ENCODE peak calls at places on chromosomes 3 and 15, in seven cellular contexts. X is thoracic aorta, F is Panc1, O is heart left ventricle, T is right lobe of liver, Y is adrenal gland, M is upper lobe of right lung. I is an unnamed sample.
A peak's percentile ranks its signal among the peaks of the same experiment; 100 is the strongest.

GRCh38 chr3:152621006-152621868 is 213.7 kb upstream of the P2RY1 start:
- DNase-seq in O (no peak), Y (no peak), T (no peak), M (no peak), F (no peak), X (no peak), I (no peak)

GRCh38 chr15:77228831-77229230 is 157.9 kb upstream of the TSPAN3 start:
- DNase-seq in T (no peak), M (no peak), F (no peak), X (no peak), O (no peak), Y (no peak), I (no peak)

GRCh38 chr3:39288300-39288808 is 8.5 kb upstream of the CX3CR1 start:
- DNase-seq in F (peak; percentile 60), M (peak; percentile 84), T (peak; percentile 83), X (peak; percentile 15), O (peak; percentile 84), Y (peak; percentile 77), I (peak; percentile 26)

GRCh38 chr3:168794427-168794826 is 698.7 kb upstream of the GOLIM4 start:
- DNase-seq in T (no peak), X (no peak), O (no peak), Y (no peak), F (no peak), M (no peak), I (no peak)

GRCh38 chr15:83380026-83380425 is 67.1 kb upstream of the SH3GL3 start:
- DNase-seq in T (no peak), X (no peak), M (no peak), F (no peak), Y (no peak), O (no peak), I (no peak)

GRCh38 chr3:30456263-30456662 is 150.1 kb upstream of the TGFBR2 start:
- DNase-seq in X (no peak), F (no peak), M (no peak), T (no peak), Y (no peak), O (no peak), I (no peak)

GRCh38 chr15:43150171-43150929 is 17.0 kb downstream of the TMEM62 start:
- DNase-seq in X (no peak), O (no peak), F (no peak), T (no peak), M (no peak), Y (no peak), I (no peak)

GRCh38 chr15:49044761-49045571 is 1.3 kb downstream of the SECISBP2L start:
- DNase-seq in F (no peak), T (no peak), X (no peak), Y (no peak), O (no peak), M (no peak), I (no peak)

GRCh38 chr3:100682854-100683760 is 26.2 kb upstream of the TFG start:
- DNase-seq in Y (no peak), T (no peak), M (no peak), F (no peak), O (no peak), X (no peak), I (no peak)

GRCh38 chr3:16290007-16290826 is 25.2 kb downstream of the OXNAD1 start:
- DNase-seq in X (no peak), Y (peak; percentile 29), M (no peak), O (peak; percentile 37), T (no peak), F (peak; percentile 20), I (no peak)

DNA sequence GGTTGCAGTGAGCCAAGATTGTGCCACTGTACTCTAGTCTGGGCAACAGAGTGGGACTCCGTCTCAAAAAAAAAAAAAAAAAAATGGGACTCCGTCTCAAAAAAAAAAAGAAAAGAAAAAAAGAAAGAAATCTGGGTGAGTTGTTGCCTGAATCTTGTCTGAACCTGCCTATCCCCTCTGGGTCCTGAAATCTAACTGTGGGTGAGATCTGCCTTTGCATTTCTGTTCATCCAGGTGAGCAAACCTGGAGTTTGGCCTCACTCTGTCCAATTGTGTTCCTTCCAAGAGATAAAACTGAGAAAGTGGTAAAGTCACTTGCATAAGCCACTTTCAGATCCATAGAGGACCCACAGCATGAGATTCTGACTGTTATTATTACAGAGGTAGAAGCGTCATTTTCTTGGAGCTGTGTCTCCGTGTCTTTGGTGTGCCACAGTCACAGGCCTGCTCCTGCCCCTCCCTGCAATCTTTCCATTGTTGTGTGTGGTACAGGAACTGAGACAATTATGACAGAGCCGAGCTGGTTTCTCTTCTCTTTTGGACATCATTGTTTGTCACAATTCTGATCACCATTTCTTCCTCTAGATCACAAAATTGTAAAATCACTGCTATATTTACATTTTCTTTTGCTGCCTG is 235.9 kb downstream of the LPP start:
- DNase-seq in O (peak; percentile 64), F (no peak), X (no peak), T (no peak), Y (peak; percentile 46), M (no peak), I (peak; percentile 4)
- H3K4me1 ChIP-seq in O (peaks cover 40% of the 10 kb centered on the region), F (no peaks in the 10 kb centered on the region), X (peaks cover 99% of the 10 kb centered on the region), T (peaks cover 30% of the 10 kb centered on the region), Y (peaks cover 10% of the 10 kb centered on the region), M (peaks cover 30% of the 10 kb centered on the region), I (peaks cover 16% of the 10 kb centered on the region)

GRCh38 chr15:57223887-57224286 is 152.4 kb upstream of the CGNL1 start:
- DNase-seq in X (no peak), Y (no peak), O (no peak), F (no peak), M (no peak), T (no peak), I (no peak)

GRCh38 chr15:57224664-57225063 is 151.6 kb upstream of the CGNL1 start:
- DNase-seq in F (no peak), M (no peak), X (no peak), O (no peak), Y (no peak), T (no peak), I (no peak)

GRCh38 chr15:57223345-57223744 is 153.0 kb upstream of the CGNL1 start:
- DNase-seq in T (no peak), O (no peak), F (no peak), Y (no peak), X (no peak), M (no peak), I (no peak)

GRCh38 chr15:57227899-57228298 is 148.4 kb upstream of the CGNL1 start:
- DNase-seq in Y (no peak), X (no peak), F (no peak), O (no peak), T (no peak), M (no peak), I (no peak)

GRCh38 chr15:57227181-57227580 is 149.1 kb upstream of the CGNL1 start:
- DNase-seq in F (no peak), Y (no peak), M (no peak), T (no peak), X (no peak), O (no peak), I (no peak)
- H3K4me1 ChIP-seq in F (no peaks in the 10 kb centered on the region), Y (no peaks in the 10 kb centered on the region), M (no peaks in the 10 kb centered on the region), T (no peaks in the 10 kb centered on the region), X (peaks cover 8% of the 10 kb centered on the region), O (peaks cover 8% of the 10 kb centered on the region), I (no peaks in the 10 kb centered on the region)

DNA sequence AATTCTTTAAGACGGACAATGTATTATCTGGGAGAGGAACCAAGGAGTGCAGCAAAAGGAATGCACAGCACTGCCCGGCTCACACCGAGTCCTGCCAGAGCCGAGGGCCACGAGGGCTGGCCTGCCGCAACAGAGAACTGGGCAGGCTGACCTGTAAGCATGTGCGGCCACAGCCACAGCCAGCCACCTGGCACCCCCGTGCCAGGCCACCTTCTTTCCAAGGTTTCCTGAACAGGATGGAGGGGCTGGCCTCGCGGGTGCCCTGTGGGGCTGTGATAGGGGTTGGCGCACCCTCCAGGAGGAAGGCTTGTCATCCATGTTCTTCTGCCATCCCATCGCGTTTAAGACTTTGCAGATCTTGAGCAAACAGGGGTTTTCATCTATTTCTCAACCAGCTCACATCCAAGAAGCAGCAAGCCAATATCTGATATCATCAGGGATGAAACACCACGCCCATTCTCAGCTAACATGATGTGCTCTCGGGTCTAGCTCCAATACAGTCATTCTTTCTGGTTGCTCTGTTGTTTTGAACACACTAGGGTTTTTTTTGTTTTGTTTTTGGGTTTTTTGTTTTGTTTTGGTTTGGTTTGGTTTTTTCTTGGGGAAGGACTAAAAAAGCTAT is 10.2 kb downstream of the CA12 start:
- DNase-seq in F (no peak), M (no peak), T (no peak), X (no peak), O (no peak), Y (no peak), I (no peak)
- H3K4me1 ChIP-seq in F (no peaks in the 10 kb centered on the region), M (peaks cover 12% of the 10 kb centered on the region), T (no peaks in the 10 kb centered on the region), X (peaks cover 55% of the 10 kb centered on the region), O (peaks cover 13% of the 10 kb centered on the region), Y (no peaks in the 10 kb centered on the region), I (peaks cover 77% of the 10 kb centered on the region)

GRCh38 chr15:70268698-70269251 is 171.1 kb upstream of the TLE3 start:
- DNase-seq in M (no peak), X (no peak), O (peak; percentile 20), T (no peak), F (no peak), Y (no peak), I (no peak)
- H3K4me1 ChIP-seq in M (peaks cover 40% of the 10 kb centered on the region), X (peaks cover 39% of the 10 kb centered on the region), O (peaks cover 55% of the 10 kb centered on the region), T (no peaks in the 10 kb centered on the region), F (peaks cover 27% of the 10 kb centered on the region), Y (peaks cover 4% of the 10 kb centered on the region), I (peaks cover 48% of the 10 kb centered on the region)

DNA sequence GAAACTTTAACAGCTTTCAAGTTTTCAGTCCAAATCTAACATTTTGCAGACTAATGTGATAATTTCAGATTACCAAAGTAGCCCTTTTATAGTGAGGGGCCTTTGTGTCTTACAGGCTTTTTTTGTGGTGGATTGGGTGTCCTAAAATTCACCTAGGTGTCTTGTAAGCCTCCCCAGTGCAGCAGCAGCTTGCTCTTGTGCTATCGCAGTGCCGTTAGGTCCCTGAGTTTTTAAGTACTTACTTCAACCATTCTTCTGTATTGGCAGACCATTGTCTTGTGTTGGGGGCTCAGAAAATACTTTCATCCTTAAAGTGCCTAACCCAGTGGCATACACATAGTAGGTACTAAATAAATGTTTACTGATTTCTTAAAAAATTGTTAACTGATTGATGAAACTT is 2.1 kb downstream of the PDE8A start:
- DNase-seq in T (no peak), X (no peak), O (no peak), F (no peak), M (no peak), Y (no peak), I (no peak)
- H3K4me1 ChIP-seq in T (peaks cover 8% of the 10 kb centered on the region), X (peaks cover 26% of the 10 kb centered on the region), O (peaks cover 40% of the 10 kb centered on the region), F (peaks cover 30% of the 10 kb centered on the region), M (peaks cover 33% of the 10 kb centered on the region), Y (peaks cover 14% of the 10 kb centered on the region), I (peaks cover 58% of the 10 kb centered on the region)

DNA sequence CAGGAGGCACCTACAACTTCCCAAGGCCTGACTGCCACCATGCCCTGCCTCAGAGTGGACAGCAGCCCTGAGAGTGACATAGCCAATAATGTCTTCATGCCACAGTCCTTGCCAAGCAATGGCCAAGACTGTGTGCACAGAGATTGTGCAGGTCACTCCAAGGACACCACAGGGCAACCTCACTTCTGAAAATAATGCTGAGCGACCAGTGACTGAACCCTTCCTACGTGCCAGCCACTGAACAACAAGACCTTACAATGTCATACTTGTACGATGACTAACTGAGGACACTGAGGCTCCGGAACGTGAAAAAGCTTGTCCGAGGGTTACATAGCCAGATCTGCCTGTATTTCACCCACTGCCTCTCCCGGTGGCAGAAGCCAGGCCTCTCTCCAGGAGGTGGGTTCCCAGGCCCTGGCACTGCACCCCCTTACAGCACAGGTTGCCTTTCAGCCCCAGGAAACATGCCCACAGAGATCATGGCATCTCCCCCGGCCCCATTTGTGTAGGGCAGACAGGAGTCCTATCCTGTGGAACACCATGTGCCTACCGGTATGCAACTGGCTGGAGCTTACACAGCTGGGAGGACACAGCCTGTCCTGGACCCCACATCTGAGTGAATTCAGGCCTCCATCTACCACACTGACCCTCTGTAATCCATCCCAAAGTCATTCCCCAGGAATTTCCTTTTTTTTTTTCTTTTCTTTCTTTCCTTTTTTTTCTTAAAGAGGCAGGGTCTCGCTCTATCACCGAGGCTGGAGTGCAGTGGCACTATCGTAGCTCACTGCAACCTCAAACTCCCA is 72.3 kb downstream of the SLC12A8 start:
- DNase-seq in X (no peak), M (no peak), Y (peak; percentile 87), O (no peak), F (no peak), T (no peak), I (no peak)
- H3K4me1 ChIP-seq in X (peaks cover 86% of the 10 kb centered on the region), M (peaks cover 44% of the 10 kb centered on the region), Y (peaks cover 8% of the 10 kb centered on the region), O (peaks cover 53% of the 10 kb centered on the region), F (peaks cover 9% of the 10 kb centered on the region), T (no peaks in the 10 kb centered on the region), I (peaks cover 49% of the 10 kb centered on the region)

I was measured in esophagus squamous epithelium.